ENCODE peak calls at places on chromosome 19, in ten cellular contexts. One of them, this sample, is unnamed.
A peak's percentile ranks its signal among the peaks of the same experiment; 100 is the strongest.

GRCh38 chr19:18001837-18002345 is 6.1 kb upstream of the ARRDC2 start:
- DNase-seq in sigmoid colon: no peak
- DNase-seq in BJ: no peak
- DNase-seq in astrocyte of the spinal cord: no peak
- DNase-seq in GM23248: no peak
- DNase-seq in A549: no peak
- DNase-seq in AG04450: no peak
- DNase-seq in stomach: no peak
- DNase-seq in HL-60: no peak
- DNase-seq in HFF-Myc: no peak
- DNase-seq in this sample: no peak

GRCh38 chr19:29675650-29676186 is 10.5 kb downstream of the PLEKHF1 start:
- DNase-seq in stomach: no peak
- DNase-seq in astrocyte of the spinal cord: no peak
- DNase-seq in AG04450: no peak
- DNase-seq in HFF-Myc: no peak
- DNase-seq in GM23248: no peak
- DNase-seq in HL-60: no peak
- DNase-seq in A549: no peak
- DNase-seq in sigmoid colon: peak; percentile 60
- DNase-seq in BJ: no peak
- DNase-seq in this sample: no peak

GRCh38 chr19:55156202-55157063 is 1.1 kb downstream of the TNNI3 start:
- DNase-seq in astrocyte of the spinal cord: no peak
- DNase-seq in stomach: peak; percentile 65
- DNase-seq in HFF-Myc: no peak
- DNase-seq in A549: peak; percentile 89
- DNase-seq in HL-60: no peak
- DNase-seq in AG04450: no peak
- DNase-seq in sigmoid colon: no peak
- DNase-seq in GM23248: peak; percentile 54
- DNase-seq in BJ: no peak
- DNase-seq in this sample: peak; percentile 73

GRCh38 chr19:48501446-48501960 is 10.1 kb downstream of the LMTK3 start:
- DNase-seq in GM23248: no peak
- DNase-seq in astrocyte of the spinal cord: no peak
- DNase-seq in A549: no peak
- DNase-seq in AG04450: no peak
- DNase-seq in HFF-Myc: no peak
- DNase-seq in stomach: peak; percentile 70
- DNase-seq in sigmoid colon: no peak
- DNase-seq in BJ: no peak
- DNase-seq in HL-60: peak; percentile 81
- DNase-seq in this sample: no peak

GRCh38 chr19:18479964-18480723 is 41.7 kb downstream of the ELL start:
- DNase-seq in sigmoid colon: peak; percentile 97
- DNase-seq in GM23248: peak; percentile 83
- DNase-seq in AG04450: no peak
- DNase-seq in BJ: peak; percentile 53
- DNase-seq in stomach: peak; percentile 49
- DNase-seq in HFF-Myc: no peak
- DNase-seq in A549: no peak
- DNase-seq in astrocyte of the spinal cord: no peak
- DNase-seq in HL-60: no peak
- DNase-seq in this sample: peak; percentile 83

GRCh38 chr19:54465367-54466109 is 2.0 kb upstream of the LENG9 start:
- DNase-seq in A549: no peak
- DNase-seq in GM23248: no peak
- DNase-seq in HFF-Myc: no peak
- DNase-seq in AG04450: no peak
- DNase-seq in astrocyte of the spinal cord: no peak
- DNase-seq in stomach: no peak
- DNase-seq in sigmoid colon: no peak
- DNase-seq in HL-60: no peak
- DNase-seq in BJ: no peak
- DNase-seq in this sample: no peak

GRCh38 chr19:53772943-53773342 is 51.2 kb downstream of the NLRP12 start:
- DNase-seq in HL-60: peak; percentile 8
- DNase-seq in GM23248: peak; percentile 61
- DNase-seq in sigmoid colon: no peak
- DNase-seq in A549: peak; percentile 79
- DNase-seq in stomach: peak; percentile 44
- DNase-seq in BJ: peak; percentile 6
- DNase-seq in astrocyte of the spinal cord: peak; percentile 43
- DNase-seq in HFF-Myc: peak; percentile 30
- DNase-seq in AG04450: peak; percentile 6
- DNase-seq in this sample: peak; percentile 22

GRCh38 chr19:53068199-53068598 is 23.7 kb downstream of the ERVV-2 start:
- DNase-seq in stomach: no peak
- DNase-seq in HFF-Myc: no peak
- DNase-seq in AG04450: no peak
- DNase-seq in A549: no peak
- DNase-seq in sigmoid colon: no peak
- DNase-seq in GM23248: no peak
- DNase-seq in BJ: no peak
- DNase-seq in HL-60: no peak
- DNase-seq in astrocyte of the spinal cord: no peak
- DNase-seq in this sample: no peak

GRCh38 chr19:54470991-54471782 is 1.9 kb downstream of the CDC42EP5 start:
- DNase-seq in HL-60: no peak
- DNase-seq in A549: no peak
- DNase-seq in sigmoid colon: peak; percentile 78
- DNase-seq in HFF-Myc: no peak
- DNase-seq in AG04450: no peak
- DNase-seq in BJ: no peak
- DNase-seq in GM23248: peak; percentile 68
- DNase-seq in stomach: peak; percentile 62
- DNase-seq in astrocyte of the spinal cord: no peak
- DNase-seq in this sample: peak; percentile 51

GRCh38 chr19:1168877-1169791 is 4.9 kb downstream of the SBNO2 start:
- DNase-seq in astrocyte of the spinal cord: peak; percentile 54
- DNase-seq in sigmoid colon: peak; percentile 80
- DNase-seq in A549: peak; percentile 73
- DNase-seq in HFF-Myc: no peak
- DNase-seq in stomach: peak; percentile 82
- DNase-seq in HL-60: no peak
- DNase-seq in AG04450: no peak
- DNase-seq in GM23248: peak; percentile 90
- DNase-seq in BJ: no peak
- DNase-seq in this sample: no peak

GRCh38 chr19:37055330-37055729 is 22.9 kb upstream of the ZNF420 start:
- DNase-seq in stomach: no peak
- DNase-seq in HFF-Myc: no peak
- DNase-seq in A549: no peak
- DNase-seq in BJ: no peak
- DNase-seq in astrocyte of the spinal cord: no peak
- DNase-seq in sigmoid colon: no peak
- DNase-seq in AG04450: no peak
- DNase-seq in GM23248: no peak
- DNase-seq in HL-60: no peak
- DNase-seq in this sample: no peak

GRCh38 chr19:44401108-44401786 is at the start of gene ZNF285:
- DNase-seq in sigmoid colon: peak; percentile 95
- DNase-seq in A549: peak; percentile 99
- DNase-seq in HFF-Myc: peak; percentile 92
- DNase-seq in stomach: peak; percentile 84
- DNase-seq in astrocyte of the spinal cord: peak; percentile 96
- DNase-seq in AG04450: peak; percentile 94
- DNase-seq in BJ: peak; percentile 87
- DNase-seq in HL-60: peak; percentile 94
- DNase-seq in GM23248: peak; percentile 99
- DNase-seq in this sample: peak; percentile 95

GRCh38 chr19:33470686-33471085 is 50.9 kb downstream of the PEPD start:
- DNase-seq in sigmoid colon: no peak
- DNase-seq in BJ: no peak
- DNase-seq in A549: no peak
- DNase-seq in HFF-Myc: no peak
- DNase-seq in GM23248: no peak
- DNase-seq in astrocyte of the spinal cord: no peak
- DNase-seq in AG04450: no peak
- DNase-seq in HL-60: no peak
- DNase-seq in stomach: no peak
- DNase-seq in this sample: peak; percentile 8

GRCh38 chr19:1783354-1783753 is 28.7 kb downstream of the ATP8B3 start:
- DNase-seq in AG04450: no peak
- DNase-seq in astrocyte of the spinal cord: no peak
- DNase-seq in BJ: no peak
- DNase-seq in sigmoid colon: no peak
- DNase-seq in HL-60: no peak
- DNase-seq in GM23248: no peak
- DNase-seq in stomach: no peak
- DNase-seq in HFF-Myc: no peak
- DNase-seq in A549: no peak
- DNase-seq in this sample: no peak

GRCh38 chr19:7326105-7326877 is 22.4 kb upstream of the ARHGEF18 start:
- DNase-seq in AG04450: no peak
- DNase-seq in astrocyte of the spinal cord: peak; percentile 4
- DNase-seq in GM23248: peak; percentile 35
- DNase-seq in HFF-Myc: no peak
- DNase-seq in BJ: no peak
- DNase-seq in A549: peak; percentile 38
- DNase-seq in stomach: no peak
- DNase-seq in sigmoid colon: peak; percentile 4
- DNase-seq in HL-60: no peak
- DNase-seq in this sample: no peak

GRCh38 chr19:11226716-11227166 is 12.7 kb upstream of the ANGPTL8 start:
- DNase-seq in BJ: no peak
- DNase-seq in sigmoid colon: no peak
- DNase-seq in HL-60: no peak
- DNase-seq in HFF-Myc: no peak
- DNase-seq in astrocyte of the spinal cord: no peak
- DNase-seq in stomach: no peak
- DNase-seq in AG04450: no peak
- DNase-seq in A549: no peak
- DNase-seq in GM23248: no peak
- DNase-seq in this sample: no peak

GRCh38 chr19:3046621-3047306 is 15.5 kb downstream of the TLE5 start:
- DNase-seq in GM23248: no peak
- DNase-seq in HL-60: no peak
- DNase-seq in HFF-Myc: no peak
- DNase-seq in sigmoid colon: peak; percentile 89
- DNase-seq in A549: no peak
- DNase-seq in astrocyte of the spinal cord: no peak
- DNase-seq in BJ: no peak
- DNase-seq in AG04450: no peak
- DNase-seq in stomach: no peak
- DNase-seq in this sample: peak; percentile 61
- H3K4me3 ChIP-seq in GM23248: peak overlapping the region; percentile 54
- H3K4me3 ChIP-seq in HL-60: no peak overlapping the region
- H3K4me3 ChIP-seq in HFF-Myc: no peak overlapping the region
- H3K4me3 ChIP-seq in sigmoid colon: peak overlapping the region; percentile 62
- H3K4me3 ChIP-seq in A549: peak overlapping the region; percentile 39
- H3K4me3 ChIP-seq in astrocyte of the spinal cord: no peak overlapping the region
- H3K4me3 ChIP-seq in BJ: peak overlapping the region; percentile 33
- H3K4me3 ChIP-seq in AG04450: no peak overlapping the region
- H3K4me3 ChIP-seq in stomach: peak overlapping the region; percentile 55
- H3K4me3 ChIP-seq in this sample: peak overlapping the region; percentile 54

DNA sequence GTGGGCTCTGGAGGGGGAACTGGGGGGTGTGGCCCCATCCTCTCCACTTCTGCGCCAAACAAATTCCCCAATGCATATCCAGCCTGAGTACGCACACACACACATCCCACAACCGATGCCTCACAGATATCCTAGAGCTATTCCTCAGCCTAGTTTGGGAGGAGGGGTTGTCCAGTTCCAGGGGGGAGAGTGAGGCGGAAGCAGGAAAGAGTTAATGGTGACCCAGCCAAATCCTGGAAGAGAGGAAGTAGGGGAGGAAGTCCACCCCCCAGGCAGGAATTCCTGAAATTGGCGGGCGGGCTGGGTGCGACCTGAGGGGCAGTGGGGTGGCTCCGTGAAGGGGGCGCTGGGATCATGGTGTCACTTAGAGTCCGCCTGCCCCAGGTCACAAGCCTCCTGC is 897 bp downstream of the GPR4 start:
- DNase-seq in BJ: no peak
- DNase-seq in AG04450: no peak
- DNase-seq in A549: no peak
- DNase-seq in sigmoid colon: no peak
- DNase-seq in stomach: no peak
- DNase-seq in HL-60: no peak
- DNase-seq in astrocyte of the spinal cord: no peak
- DNase-seq in HFF-Myc: no peak
- DNase-seq in GM23248: peak; percentile 17
- DNase-seq in this sample: no peak
- H3K4me3 ChIP-seq in BJ: no peak overlapping the region
- H3K4me3 ChIP-seq in AG04450: no peak overlapping the region
- H3K4me3 ChIP-seq in A549: no peak overlapping the region
- H3K4me3 ChIP-seq in sigmoid colon: no peak overlapping the region
- H3K4me3 ChIP-seq in stomach: peak overlapping the region; percentile 30
- H3K4me3 ChIP-seq in HL-60: no peak overlapping the region
- H3K4me3 ChIP-seq in astrocyte of the spinal cord: no peak overlapping the region
- H3K4me3 ChIP-seq in HFF-Myc: no peak overlapping the region
- H3K4me3 ChIP-seq in GM23248: peak overlapping the region; percentile 52
- H3K4me3 ChIP-seq in this sample: peak overlapping the region; percentile 71

DNA sequence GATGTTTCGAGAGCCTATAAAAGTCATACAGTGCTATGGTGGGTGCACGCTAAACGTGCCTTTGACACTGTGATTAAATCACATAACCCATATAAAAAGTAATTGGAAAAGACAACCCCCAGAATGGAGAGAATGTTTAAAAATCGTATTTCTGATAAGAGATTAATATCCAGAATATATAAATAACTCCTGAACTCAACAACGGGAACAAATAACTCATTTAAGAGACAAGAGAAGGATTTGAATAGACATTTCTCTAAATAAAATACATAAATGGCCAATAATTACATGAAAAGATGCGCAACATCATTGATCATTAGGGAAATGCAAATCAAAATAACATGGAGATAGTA is 37.0 kb upstream of the IGFL4 start:
- DNase-seq in astrocyte of the spinal cord: no peak
- DNase-seq in A549: no peak
- DNase-seq in GM23248: no peak
- DNase-seq in BJ: no peak
- DNase-seq in HFF-Myc: no peak
- DNase-seq in AG04450: no peak
- DNase-seq in sigmoid colon: no peak
- DNase-seq in stomach: no peak
- DNase-seq in HL-60: no peak
- DNase-seq in this sample: no peak
- H3K4me3 ChIP-seq in astrocyte of the spinal cord: no peak overlapping the region
- H3K4me3 ChIP-seq in A549: no peak overlapping the region
- H3K4me3 ChIP-seq in GM23248: no peak overlapping the region
- H3K4me3 ChIP-seq in BJ: no peak overlapping the region
- H3K4me3 ChIP-seq in HFF-Myc: no peak overlapping the region
- H3K4me3 ChIP-seq in AG04450: no peak overlapping the region
- H3K4me3 ChIP-seq in sigmoid colon: no peak overlapping the region
- H3K4me3 ChIP-seq in stomach: peak overlapping the region; percentile 29
- H3K4me3 ChIP-seq in HL-60: no peak overlapping the region
- H3K4me3 ChIP-seq in this sample: no peak overlapping the region

DNA sequence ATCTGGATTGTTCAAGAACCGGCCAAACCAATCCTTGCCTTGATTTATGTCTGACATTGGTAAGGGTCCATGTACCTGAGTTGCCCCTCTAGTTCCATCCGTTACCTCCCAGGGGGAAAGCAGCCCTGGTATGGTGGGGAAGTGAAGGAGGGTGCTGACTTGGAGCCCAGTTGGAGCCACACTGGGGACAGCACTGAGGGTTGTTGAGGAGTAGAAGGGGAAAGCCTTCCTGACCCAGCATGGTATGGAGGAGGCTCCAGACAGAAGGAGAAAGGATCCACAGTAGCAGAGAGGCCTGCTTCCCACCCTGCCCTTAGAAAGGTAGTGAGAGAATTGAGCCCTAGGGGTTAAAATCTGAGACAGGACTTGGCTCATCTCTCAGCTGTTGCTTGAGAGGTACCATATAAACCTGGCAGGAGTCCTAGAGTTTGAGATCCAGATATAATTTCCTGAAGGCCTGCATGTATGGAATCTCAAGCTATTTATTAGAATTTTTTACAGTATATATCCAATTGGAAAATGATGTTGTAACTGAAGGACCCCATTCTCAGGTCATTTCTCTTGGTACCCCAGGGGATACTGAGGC is 16.7 kb upstream of the FCGBP start:
- DNase-seq in HFF-Myc: no peak
- DNase-seq in AG04450: no peak
- DNase-seq in BJ: no peak
- DNase-seq in stomach: peak; percentile 7
- DNase-seq in GM23248: no peak
- DNase-seq in A549: no peak
- DNase-seq in astrocyte of the spinal cord: no peak
- DNase-seq in HL-60: no peak
- DNase-seq in sigmoid colon: no peak
- DNase-seq in this sample: no peak
- H3K4me3 ChIP-seq in HFF-Myc: no peak overlapping the region
- H3K4me3 ChIP-seq in AG04450: no peak overlapping the region
- H3K4me3 ChIP-seq in BJ: no peak overlapping the region
- H3K4me3 ChIP-seq in stomach: no peak overlapping the region
- H3K4me3 ChIP-seq in GM23248: no peak overlapping the region
- H3K4me3 ChIP-seq in A549: no peak overlapping the region
- H3K4me3 ChIP-seq in astrocyte of the spinal cord: no peak overlapping the region
- H3K4me3 ChIP-seq in HL-60: no peak overlapping the region
- H3K4me3 ChIP-seq in sigmoid colon: no peak overlapping the region
- H3K4me3 ChIP-seq in this sample: no peak overlapping the region